ENCODE peak calls at places on chromosomes 5 and 9, in five cellular contexts. C, E, H, X and D are unnamed samples.

GRCh38 chr5:37889612-37890317 is 49.9 kb upstream of the GDNF start:
- DNase-seq in H (peak), E (peak), X (no peak), C (no peak), D (peak)

GRCh38 chr9:121636411-121636865 is 15.0 kb upstream of the DAB2IP start:
- DNase-seq in C (peak), E (peak), X (no peak), H (no peak), D (peak)

GRCh38 chr5:98349251-98349989 is 424.0 kb upstream of the RGMB start:
- DNase-seq in H (peak), X (no peak), C (no peak), E (no peak), D (peak)

GRCh38 chr5:159091596-159091995 is 8.1 kb downstream of the EBF1 start:
- DNase-seq in E (no peak), H (no peak), X (no peak), C (no peak), D (no peak)

GRCh38 chr5:16995372-16995771 is 59.3 kb upstream of the MYO10 start:
- DNase-seq in E (no peak), C (no peak), X (no peak), H (no peak), D (no peak)

GRCh38 chr5:9148242-9148641 is 397.6 kb downstream of the SEMA5A start:
- DNase-seq in C (no peak), X (no peak), E (no peak), H (peak), D (no peak)

GRCh38 chr9:76613150-76613781 is 151.0 kb upstream of the PCA3 start:
- DNase-seq in H (no peak), C (no peak), E (no peak), X (no peak), D (no peak)

GRCh38 chr5:115389799-115390382 is 93.4 kb upstream of the CCDC112 start:
- DNase-seq in E (no peak), X (no peak), C (no peak), H (no peak), D (no peak)

GRCh38 chr5:148976569-148977321 is 86.1 kb downstream of the SH3TC2 start:
- DNase-seq in C (no peak), E (peak), X (no peak), H (peak), D (peak)

GRCh38 chr5:152072076-152072475 is 147.4 kb upstream of the GLRA1 start:
- DNase-seq in C (no peak), H (peak), X (peak), E (no peak), D (no peak)

GRCh38 chr5:139646912-139647391 is 1.2 kb upstream of the CXXC5 start:
- DNase-seq in C (peak), E (no peak), H (no peak), X (peak), D (no peak)

GRCh38 chr5:62708481-62709325 is 130.1 kb downstream of the LRRC70 start:
- DNase-seq in E (no peak), X (no peak), C (no peak), H (no peak), D (no peak)

GRCh38 chr9:95313010-95313498 is 4.5 kb downstream of the FANCC start:
- DNase-seq in C (peak), H (peak), X (peak), E (peak), D (no peak)

GRCh38 chr5:81656788-81657187 is 94.1 kb downstream of the SSBP2 start:
- DNase-seq in X (no peak), H (no peak), C (no peak), E (no peak), D (no peak)

GRCh38 chr9:130680836-130681768 is 12.5 kb upstream of the EXOSC2 start:
- DNase-seq in H (peak), E (peak), X (peak), C (peak), D (no peak)

GRCh38 chr5:53874409-53874808 is 314.0 kb downstream of the NDUFS4 start:
- DNase-seq in C (no peak), E (no peak), X (no peak), H (no peak), D (no peak)

GRCh38 chr9:100111235-100111634 is 12.2 kb downstream of the INVS start:
- DNase-seq in E (peak), X (peak), C (peak), H (peak), D (peak)

GRCh38 chr5:100760700-100761099 is 142.4 kb downstream of the ST8SIA4 start:
- DNase-seq in H (no peak), X (no peak), E (no peak), C (no peak), D (no peak)

GRCh38 chr9:78821126-78821822 is 524.3 kb downstream of the PSAT1 start:
- DNase-seq in H (peak), X (no peak), C (no peak), E (no peak), D (no peak)

GRCh38 chr5:39700523-39700922 is 275.7 kb upstream of the DAB2 start:
- DNase-seq in X (no peak), E (no peak), H (no peak), C (no peak), D (no peak)

GRCh38 chr5:135697251-135697958 is 118.6 kb upstream of the CXCL14 start:
- DNase-seq in E (no peak), X (no peak), C (no peak), H (no peak), D (no peak)

GRCh38 chr9:121703014-121703734 is 51.7 kb downstream of the DAB2IP start:
- DNase-seq in E (no peak), H (no peak), C (no peak), X (no peak), D (no peak)

GRCh38 chr5:132506094-132506692 is 15.6 kb upstream of the IRF1 start:
- DNase-seq in E (no peak), C (no peak), X (no peak), H (peak), D (peak)

GRCh38 chr5:90638878-90639277 is 80.3 kb downstream of the ADGRV1 start:
- DNase-seq in C (no peak), E (no peak), X (no peak), H (no peak), D (no peak)

GRCh38 chr9:91843623-91844111 is 106.4 kb downstream of the ROR2 start:
- DNase-seq in E (peak), H (no peak), X (peak), C (peak), D (no peak)

GRCh38 chr5:43422143-43422542 is 10.0 kb upstream of the CCL28 start:
- DNase-seq in E (no peak), C (no peak), H (peak), X (no peak), D (no peak)

GRCh38 chr9:89899476-89900047 is 294.8 kb downstream of the GADD45G start:
- DNase-seq in H (no peak), X (no peak), E (no peak), C (no peak), D (no peak)

GRCh38 chr9:135463140-135463539 is 16.4 kb upstream of the PPP1R26 start:
- DNase-seq in C (no peak), X (no peak), H (peak), E (no peak), D (no peak)

GRCh38 chr5:55176176-55176818 is 3.3 kb upstream of the CDC20B start:
- DNase-seq in H (no peak), X (peak), C (peak), E (peak), D (no peak)

GRCh38 chr5:113330533-113331200 is 104.1 kb downstream of the TSSK1B start:
- DNase-seq in H (peak), C (peak), X (peak), E (no peak), D (no peak)

GRCh38 chr5:178145965-178146820 is 7.5 kb downstream of the NHP2 start:
- DNase-seq in H (peak), E (peak), C (peak), X (peak), D (peak)

GRCh38 chr5:32814620-32815019 is 103.5 kb downstream of the NPR3 start:
- DNase-seq in E (no peak), X (no peak), C (no peak), H (peak), D (peak)

GRCh38 chr9:129685220-129685932 is 19.9 kb downstream of the PRRX2 start:
- DNase-seq in X (no peak), H (no peak), C (no peak), E (no peak), D (no peak)

GRCh38 chr5:115378754-115379153 is 82.3 kb upstream of the CCDC112 start:
- DNase-seq in E (no peak), C (no peak), H (no peak), X (no peak), D (no peak)

GRCh38 chr5:10701567-10702039 is 59.4 kb downstream of the DAP start:
- DNase-seq in X (no peak), C (no peak), E (peak), H (peak), D (no peak)

GRCh38 chr9:87206064-87206661 is 258.9 kb upstream of the GAS1 start:
- DNase-seq in E (no peak), H (peak), X (no peak), C (no peak), D (peak)

DNA sequence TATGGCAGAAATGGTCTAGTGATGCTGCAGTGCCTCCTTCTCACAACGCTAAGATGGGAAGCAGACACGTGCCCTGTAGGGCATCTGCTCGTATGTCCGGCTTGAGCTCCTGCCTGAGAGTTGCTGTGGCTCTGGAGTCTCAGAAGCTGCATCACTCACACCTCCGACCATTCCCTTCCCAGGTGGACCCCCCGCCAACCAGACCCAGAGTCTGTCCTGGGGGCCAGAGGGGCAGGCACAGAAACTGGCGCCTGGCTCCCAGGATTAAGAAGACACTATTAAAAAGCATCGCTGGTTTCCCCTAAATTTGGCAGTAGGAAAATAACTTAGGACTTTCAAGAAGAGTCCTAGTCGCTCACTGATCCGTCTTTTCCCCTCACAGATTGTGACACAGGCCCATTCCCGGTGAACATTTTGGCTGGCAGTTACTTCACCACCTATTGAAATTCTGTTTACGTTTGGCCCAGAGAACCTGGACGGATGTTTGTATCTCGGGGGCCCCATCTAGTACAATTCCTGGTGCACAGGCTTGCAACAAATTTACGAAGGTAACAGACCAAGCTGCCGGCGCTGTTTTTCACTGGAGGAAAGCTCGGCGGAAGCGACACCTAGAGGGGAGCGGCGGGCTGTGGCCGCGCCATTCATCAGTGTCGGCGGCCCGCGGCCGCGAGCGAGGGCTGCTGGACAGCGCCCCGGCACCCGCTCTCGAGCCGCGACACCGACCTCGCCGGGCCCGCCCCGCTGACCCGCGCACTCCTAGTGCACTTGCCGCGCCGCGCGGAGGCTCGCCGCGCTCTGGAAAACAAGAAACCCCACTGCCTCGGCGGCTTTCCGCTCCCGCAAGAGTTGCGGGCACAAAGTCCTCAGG is 1.6 kb downstream of the FSTL4 start:
- DNase-seq in C (peak), E (peak), H (peak), X (peak), D (no peak)
- H3K4me3 ChIP-seq in C (no peak), E (peak), H (no peak), X (peak), D (no peak)

GRCh38 chr5:137828664-137829063 is 39.0 kb upstream of the MYOT start:
- DNase-seq in E (no peak), H (no peak), X (no peak), C (no peak), D (no peak)

GRCh38 chr5:137832416-137832815 is 35.2 kb upstream of the MYOT start:
- DNase-seq in X (no peak), C (no peak), E (no peak), H (no peak), D (no peak)

GRCh38 chr5:137833463-137833862 is 34.2 kb upstream of the MYOT start:
- DNase-seq in C (no peak), H (peak), X (no peak), E (no peak), D (peak)

GRCh38 chr5:137834498-137834897 is 33.2 kb upstream of the MYOT start:
- DNase-seq in H (no peak), X (no peak), C (no peak), E (no peak), D (no peak)

DNA sequence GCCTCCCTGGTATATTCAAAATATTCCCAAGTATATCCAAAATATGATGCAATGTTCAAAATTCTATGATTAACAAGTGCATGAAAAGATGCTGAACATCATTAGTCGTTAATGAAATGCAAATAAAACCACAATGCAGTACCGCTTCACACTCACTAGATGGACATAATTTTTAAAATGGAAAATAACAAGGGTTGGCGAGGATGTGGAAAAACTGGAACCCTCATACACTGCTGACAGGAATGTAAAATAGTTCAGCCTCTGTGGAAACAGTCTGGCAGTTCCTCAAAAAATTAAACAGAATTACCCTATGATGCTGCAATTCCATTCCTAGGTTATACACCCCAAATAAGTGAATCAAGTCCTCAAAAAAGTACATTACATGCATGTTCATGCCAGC is 36.1 kb upstream of the MYOT start:
- DNase-seq in X (no peak), E (no peak), H (no peak), C (no peak), D (no peak)
- TF ChIP-seq CTCF in X (peak), E (no peak), H (peak), C (peak), D (no peak)

GRCh38 chr5:88678780-88679491 is 204.0 kb downstream of the MEF2C start:
- DNase-seq in H (no peak), E (no peak), X (no peak), C (no peak), D (no peak)

GRCh38 chr5:88681402-88681801 is 201.6 kb downstream of the MEF2C start:
- DNase-seq in X (no peak), H (no peak), C (no peak), E (no peak), D (no peak)

GRCh38 chr5:88677943-88678779 is 204.8 kb downstream of the MEF2C start:
- DNase-seq in X (no peak), H (no peak), C (no peak), E (no peak), D (no peak)

GRCh38 chr5:88680253-88681132 is 202.5 kb downstream of the MEF2C start:
- DNase-seq in X (peak), C (peak), E (peak), H (no peak), D (no peak)

GRCh38 chr5:88679638-88680037 is 203.3 kb downstream of the MEF2C start:
- DNase-seq in X (no peak), C (no peak), H (no peak), E (no peak), D (no peak)
- H3K4me3 ChIP-seq in X (peak), C (no peak), H (no peak), E (no peak), D (no peak)

DNA sequence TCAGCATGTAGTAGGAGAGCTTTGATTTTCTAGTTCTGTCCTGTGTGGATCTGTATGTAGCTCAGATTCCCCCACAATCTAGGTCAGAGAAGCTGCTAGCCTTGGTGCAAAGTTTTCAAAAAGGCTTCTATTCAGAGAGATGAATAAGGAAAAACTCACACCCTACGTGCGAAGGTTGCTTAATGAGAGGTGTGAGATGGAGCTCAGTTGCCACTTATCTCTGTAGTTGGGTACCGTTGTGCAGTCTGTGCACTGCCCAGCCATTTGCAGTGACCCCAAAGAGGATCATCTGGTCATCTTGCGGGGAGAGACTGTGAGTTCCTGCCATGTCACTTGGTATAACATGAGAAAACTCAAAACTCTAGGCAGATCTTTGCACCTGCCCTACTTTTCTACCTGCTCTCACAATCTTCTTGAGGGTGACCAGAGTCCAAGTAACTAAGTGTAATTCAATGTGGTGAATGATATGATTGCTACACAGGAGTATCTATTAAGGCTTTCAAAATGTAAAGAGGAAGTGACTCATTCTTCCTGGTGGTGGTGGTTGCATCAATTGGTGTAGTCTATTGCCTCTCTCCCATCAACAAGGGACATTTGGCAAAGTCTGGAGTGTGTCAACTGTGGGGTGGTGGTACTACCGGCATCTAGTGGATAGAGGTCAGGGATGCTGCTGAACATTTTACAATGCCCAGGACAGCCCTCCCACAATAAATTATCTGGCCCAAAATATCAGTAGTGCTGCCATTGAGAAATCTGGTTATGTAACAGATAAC is 65.2 kb downstream of the TMC1 start:
- DNase-seq in X (no peak), H (peak), E (no peak), C (no peak), D (no peak)
- TF ChIP-seq CTCF in X (no peak), H (peak), E (no peak), C (no peak), D (no peak)

DNA sequence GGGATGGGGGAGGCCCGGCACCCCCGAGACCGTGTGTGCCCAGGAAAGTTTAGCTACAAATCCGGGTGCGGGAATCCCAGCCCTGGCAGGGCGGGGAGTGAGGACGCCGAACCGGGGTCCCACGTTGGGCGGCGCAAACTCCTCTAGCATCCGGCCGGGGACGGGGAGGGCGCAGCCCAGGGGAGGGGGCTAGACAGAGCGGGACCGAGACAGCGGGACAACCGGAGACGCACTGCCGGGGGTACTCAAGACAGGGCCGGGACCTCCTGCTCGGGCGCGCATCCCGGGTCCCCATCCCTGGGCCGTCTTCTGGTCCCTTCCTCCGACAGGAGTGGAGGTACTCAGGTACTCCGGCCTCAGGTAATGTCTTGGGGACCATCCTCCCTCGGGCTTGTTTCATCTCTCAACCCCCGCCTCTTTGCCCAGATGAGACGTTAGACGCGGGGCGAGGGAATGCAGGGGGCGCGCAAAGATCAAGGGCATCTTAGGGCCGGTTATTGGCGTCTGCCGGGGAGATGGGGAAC is 619 bp downstream of the PDZD2 start:
- DNase-seq in X (no peak), C (peak), E (no peak), H (no peak), D (no peak)
- H3K4me3 ChIP-seq in X (peak), C (peak), E (peak), H (peak), D (peak)

GRCh38 chr9:37333288-37333687 is 89.2 kb upstream of the GRHPR start:
- DNase-seq in C (no peak), E (no peak), H (no peak), X (no peak), D (no peak)
- TF ChIP-seq CTCF in C (no peak), E (peak), H (no peak), X (no peak), D (no peak)

DNA sequence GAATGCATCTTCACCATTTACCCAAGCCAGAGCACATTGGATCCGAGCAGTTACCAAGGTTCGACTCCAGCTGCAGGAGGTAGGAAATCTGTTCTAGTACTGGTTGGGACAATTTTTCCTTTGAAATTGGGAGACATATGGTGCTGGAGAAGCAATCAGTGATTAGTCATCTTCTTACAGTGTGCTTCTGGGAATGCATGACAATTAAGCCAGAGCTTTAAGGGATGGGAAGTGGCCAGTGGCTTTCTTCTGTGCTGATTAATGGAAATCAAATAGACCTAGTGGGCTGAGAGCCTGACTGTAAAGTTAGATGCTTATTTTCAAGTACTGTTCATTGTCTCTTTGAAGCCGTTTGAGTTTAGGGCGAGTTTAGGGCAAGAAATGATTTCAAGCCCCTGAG is 152.1 kb downstream of the UNC13B start:
- DNase-seq in E (no peak), H (peak), C (no peak), X (no peak), D (no peak)
- H3K4me3 ChIP-seq in E (no peak), H (no peak), C (no peak), X (no peak), D (no peak)

GRCh38 chr9:13446935-13447334 is 167.4 kb upstream of the MPDZ start:
- DNase-seq in E (no peak), C (no peak), X (no peak), H (no peak), D (no peak)
- TF ChIP-seq CTCF in E (no peak), C (peak), X (peak), H (no peak), D (no peak)